ENCODE peak calls at places on chromosomes 3 and 15, in four cellular contexts. M, E, Y and X are unnamed samples.

GRCh38 chr3:107064445-107065060 is 312.7 kb upstream of the CCDC54 start:
- DNase-seq in M (no peak), E (peak), Y (peak), X (peak)

GRCh38 chr3:33777996-33778395 is 20.4 kb upstream of the PDCD6IP start:
- DNase-seq in M (no peak), E (no peak), Y (no peak), X (no peak)

GRCh38 chr3:32675650-32676049 is 9.3 kb upstream of the CNOT10 start:
- DNase-seq in M (no peak), E (no peak), Y (no peak), X (no peak)

GRCh38 chr15:56598991-56599390 is 134.1 kb upstream of the MNS1 start:
- DNase-seq in M (no peak), E (peak), Y (no peak), X (no peak)

GRCh38 chr3:35946121-35946856 is 307.0 kb downstream of the ARPP21 start:
- DNase-seq in M (no peak), E (peak), Y (peak), X (no peak)

GRCh38 chr3:49462222-49462621 is 7.8 kb upstream of the DAG1 start:
- DNase-seq in M (no peak), E (peak), Y (no peak), X (no peak)

GRCh38 chr3:169280010-169280585 is 383.4 kb downstream of the MECOM start:
- DNase-seq in M (no peak), E (no peak), Y (no peak), X (no peak)

GRCh38 chr3:122312826-122313225 is 12.2 kb upstream of the CSTA start:
- DNase-seq in M (no peak), E (no peak), Y (no peak), X (no peak)

GRCh38 chr3:122893282-122893681 is 98.4 kb downstream of the SLC49A4 start:
- DNase-seq in M (no peak), E (peak), Y (no peak), X (no peak)

GRCh38 chr3:178300441-178300959 is 235.7 kb upstream of the KCNMB2 start:
- DNase-seq in M (no peak), E (no peak), Y (no peak), X (no peak)

GRCh38 chr3:179653106-179653776 is 401 bp downstream of the USP13 start:
- DNase-seq in M (peak), E (peak), Y (peak), X (peak)

GRCh38 chr3:126721246-126721645 is 17.2 kb downstream of the CHCHD6 start:
- DNase-seq in M (no peak), E (no peak), Y (no peak), X (no peak)

GRCh38 chr15:88433046-88433685 is 34.0 kb downstream of the MRPL46 start:
- DNase-seq in M (no peak), E (no peak), Y (no peak), X (no peak)

GRCh38 chr15:35545316-35545824 is 595 bp downstream of the DPH6 start:
- DNase-seq in M (peak), E (peak), Y (no peak), X (peak)

GRCh38 chr15:75565062-75565970 is 13.8 kb downstream of the PTPN9 start:
- DNase-seq in M (no peak), E (peak), Y (no peak), X (no peak)

GRCh38 chr15:82128401-82129143 is 82.8 kb upstream of the MEX3B start:
- DNase-seq in M (no peak), E (no peak), Y (peak), X (no peak)

DNA sequence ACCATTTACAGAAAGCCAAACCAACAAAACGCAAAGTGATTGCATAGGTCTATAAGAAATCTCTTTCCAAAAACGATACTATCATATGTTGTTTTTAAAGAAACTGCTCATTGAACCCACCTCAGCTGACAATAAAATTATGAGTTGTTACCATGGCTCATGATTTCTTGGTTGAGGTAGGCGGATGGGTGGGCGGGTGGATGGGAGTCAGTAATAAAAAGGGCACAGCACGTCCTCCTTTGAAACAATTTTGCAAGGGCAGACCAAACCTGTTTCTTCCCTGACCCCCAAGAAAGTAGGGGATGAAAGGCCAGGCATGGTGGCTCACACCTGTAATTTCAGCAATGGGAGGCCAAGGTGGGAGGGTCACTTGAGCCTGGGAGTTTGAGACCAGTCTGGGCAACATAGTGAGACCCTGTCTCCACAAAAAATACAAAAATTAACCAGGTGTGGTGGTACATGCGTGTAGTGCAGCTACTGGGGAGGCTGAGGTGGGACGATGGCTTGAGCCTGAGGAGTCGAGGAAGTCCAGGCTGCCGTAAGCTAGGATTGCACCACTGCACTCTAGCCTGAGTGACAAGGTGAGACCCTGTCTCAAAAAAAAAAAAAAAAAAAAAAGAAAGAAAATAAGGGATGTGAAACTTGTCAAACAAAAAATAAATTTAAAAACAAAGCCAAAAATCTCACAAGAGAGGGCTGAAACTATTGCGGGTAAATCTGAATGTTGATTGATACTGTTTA is 2.1 kb downstream of the ABHD10 start:
- DNase-seq in M (no peak), E (no peak), Y (no peak), X (no peak)
- H3K4me3 ChIP-seq in M (peak), E (no peak), Y (no peak), X (peak)

DNA sequence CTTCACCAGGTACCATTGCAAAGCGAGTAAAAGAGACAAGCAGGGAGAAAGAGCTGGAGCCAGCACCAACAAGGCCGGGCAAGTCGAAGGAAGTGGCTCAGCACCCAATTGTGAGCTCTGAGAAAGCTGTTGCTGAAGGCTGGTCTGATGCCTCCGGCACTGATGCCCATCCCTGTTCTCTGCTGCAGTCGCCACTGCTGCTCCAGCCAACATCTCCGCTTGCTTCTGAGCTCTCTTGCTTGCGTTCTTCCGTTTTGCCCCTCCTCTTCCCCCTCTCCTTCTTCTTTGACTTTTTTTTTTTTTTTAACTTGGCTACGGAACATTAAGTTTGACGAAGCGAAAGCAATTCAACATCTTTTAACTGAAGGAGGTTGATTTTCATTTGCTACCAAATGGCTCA is 442.9 kb downstream of the MCTP2 start:
- DNase-seq in M (no peak), E (no peak), Y (no peak), X (no peak)
- TF ChIP-seq CTCF in M (no peak), E (no peak), Y (no peak), X (no peak)

GRCh38 chr15:74133703-74134386 is 3.5 kb downstream of the ISLR2 start:
- DNase-seq in M (no peak), E (no peak), Y (no peak), X (no peak)
- H3K4me3 ChIP-seq in M (no peak), E (no peak), Y (no peak), X (no peak)

DNA sequence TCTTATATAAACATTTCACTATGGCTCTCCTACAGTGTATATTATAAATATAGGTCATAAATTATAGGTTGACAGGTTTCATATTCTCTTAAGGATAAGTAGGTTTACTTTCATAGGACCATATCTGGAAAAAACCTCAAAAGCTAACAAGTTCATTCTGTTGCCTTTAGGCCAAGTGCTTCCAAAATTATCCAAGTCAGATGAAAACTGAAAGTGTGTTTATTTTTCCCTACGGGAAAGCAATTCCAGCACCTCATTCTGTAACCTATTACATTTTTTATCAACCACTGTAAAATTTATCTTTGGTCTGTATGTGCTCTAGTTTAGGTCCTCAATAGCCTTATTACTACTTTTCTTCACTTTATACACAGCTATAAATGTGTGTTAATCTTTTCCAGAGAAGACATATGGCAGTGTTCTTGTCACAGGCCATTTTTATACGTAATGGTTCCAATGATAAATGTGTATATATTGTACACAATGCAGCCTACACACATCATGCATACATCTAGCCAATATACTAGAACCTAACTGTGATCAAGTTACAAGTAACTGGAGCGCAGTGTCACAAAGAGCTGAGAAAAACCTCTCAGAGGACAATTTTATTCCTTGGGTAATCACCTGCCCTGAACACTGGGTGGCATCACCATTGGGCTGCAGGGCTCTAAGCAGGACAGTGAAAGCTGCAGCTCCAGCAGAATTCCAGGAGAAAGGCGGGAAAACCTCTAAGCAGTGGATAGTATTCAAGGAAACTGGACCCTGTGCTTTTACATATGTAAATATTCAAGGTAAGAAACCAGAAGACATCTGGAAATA is 251.3 kb downstream of the CTNNB1 start:
- DNase-seq in M (no peak), E (no peak), Y (no peak), X (peak)
- TF ChIP-seq CTCF in M (no peak), E (no peak), Y (peak), X (no peak)

GRCh38 chr15:47715856-47716445 is 1.4 kb upstream of the SEMA6D start:
- DNase-seq in M (no peak), E (peak), Y (peak), X (no peak)

GRCh38 chr15:47718474-47719440 is 1.5 kb downstream of the SEMA6D start:
- DNase-seq in M (peak), E (peak), Y (no peak), X (no peak)

GRCh38 chr15:47719730-47720129 is 2.4 kb downstream of the SEMA6D start:
- DNase-seq in M (no peak), E (no peak), Y (no peak), X (no peak)

GRCh38 chr15:47715402-47715801 is 1.9 kb upstream of the SEMA6D start:
- DNase-seq in M (no peak), E (no peak), Y (no peak), X (no peak)

DNA sequence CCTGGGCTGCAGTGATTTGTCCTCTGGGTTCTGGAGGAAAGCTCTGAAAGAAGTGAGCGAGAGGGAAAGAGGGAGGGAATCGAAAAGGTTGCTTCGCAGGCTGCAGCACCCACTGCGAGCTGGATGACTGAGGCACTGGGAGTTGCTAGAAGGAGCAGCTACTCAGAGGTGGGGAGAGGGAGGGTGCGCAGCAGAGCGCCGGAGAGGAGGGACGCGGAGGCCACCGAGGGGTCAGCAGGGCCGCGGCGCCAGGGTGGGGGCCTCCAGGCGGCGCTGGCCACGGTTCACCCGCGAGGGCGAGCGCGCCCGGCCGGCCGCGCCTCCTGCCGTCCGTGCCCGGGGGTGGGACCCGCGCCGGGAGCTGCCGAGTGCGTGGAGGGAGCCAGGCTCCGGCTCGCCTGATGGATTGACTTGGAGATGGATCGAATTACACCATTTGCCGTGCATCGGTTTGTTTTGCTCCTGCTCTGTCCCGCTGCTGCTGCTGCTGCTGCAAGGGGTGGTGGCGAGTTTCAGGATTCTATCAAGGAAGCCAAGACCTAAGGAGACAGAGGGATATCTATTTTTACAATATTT is at the start of gene SEMA6D:
- DNase-seq in M (peak), E (peak), Y (peak), X (peak)
- H3K4me3 ChIP-seq in M (peak), E (peak), Y (peak), X (peak)

GRCh38 chr3:159766563-159767185 is 222.0 kb upstream of the IL12A start:
- DNase-seq in M (no peak), E (peak), Y (no peak), X (no peak)
- TF ChIP-seq CTCF in M (peak), E (peak), Y (peak), X (peak)

DNA sequence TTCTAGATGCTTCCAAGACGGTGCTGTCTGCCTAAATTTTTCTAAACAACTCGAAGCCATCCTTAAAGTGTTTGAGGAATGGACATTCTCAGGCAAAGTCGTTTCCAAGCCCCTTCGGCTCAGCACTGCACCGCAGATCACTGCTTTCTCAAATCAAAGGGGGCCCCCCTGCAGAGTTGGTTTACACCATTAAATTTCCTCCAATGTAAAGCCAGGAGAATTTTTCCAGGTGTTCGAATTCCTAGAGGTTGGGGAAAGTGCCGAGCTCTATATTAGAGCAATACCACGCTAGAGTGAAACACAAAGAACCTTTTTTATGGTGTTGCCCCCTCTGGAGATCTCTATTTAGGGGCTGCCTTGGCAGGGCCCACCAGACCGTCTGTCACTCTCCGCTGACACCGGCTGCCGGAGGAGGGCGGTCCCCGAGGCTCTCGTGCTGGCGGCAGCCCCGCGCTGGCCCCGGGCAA is 277.9 kb upstream of the NR2F2 start:
- DNase-seq in M (no peak), E (no peak), Y (no peak), X (no peak)
- H3K4me3 ChIP-seq in M (peak), E (no peak), Y (peak), X (no peak)

GRCh38 chr3:146164071-146164470 is 3.1 kb upstream of the PLOD2 start:
- DNase-seq in M (no peak), E (peak), Y (no peak), X (no peak)

GRCh38 chr3:146164506-146164905 is 3.5 kb upstream of the PLOD2 start:
- DNase-seq in M (no peak), E (peak), Y (no peak), X (no peak)

GRCh38 chr3:146162561-146162960 is 1.6 kb upstream of the PLOD2 start:
- DNase-seq in M (no peak), E (peak), Y (no peak), X (no peak)

GRCh38 chr3:146164951-146165350 is 4.0 kb upstream of the PLOD2 start:
- DNase-seq in M (no peak), E (peak), Y (no peak), X (no peak)

GRCh38 chr3:146163584-146163983 is 2.6 kb upstream of the PLOD2 start:
- DNase-seq in M (no peak), E (peak), Y (peak), X (no peak)
- TF ChIP-seq CTCF in M (peak), E (peak), Y (peak), X (no peak)

GRCh38 chr3:135896613-135897012 is 68.9 kb upstream of the PPP2R3A start:
- DNase-seq in M (no peak), E (peak), Y (no peak), X (no peak)
- H3K4me3 ChIP-seq in M (no peak), E (no peak), Y (no peak), X (no peak)

GRCh38 chr3:41507336-41508062 is 308.2 kb downstream of the CTNNB1 start:
- DNase-seq in M (no peak), E (peak), Y (no peak), X (no peak)

GRCh38 chr3:41502461-41502860 is 303.2 kb downstream of the CTNNB1 start:
- DNase-seq in M (no peak), E (peak), Y (no peak), X (no peak)

GRCh38 chr3:41503998-41504623 is 304.8 kb downstream of the CTNNB1 start:
- DNase-seq in M (no peak), E (peak), Y (no peak), X (no peak)

DNA sequence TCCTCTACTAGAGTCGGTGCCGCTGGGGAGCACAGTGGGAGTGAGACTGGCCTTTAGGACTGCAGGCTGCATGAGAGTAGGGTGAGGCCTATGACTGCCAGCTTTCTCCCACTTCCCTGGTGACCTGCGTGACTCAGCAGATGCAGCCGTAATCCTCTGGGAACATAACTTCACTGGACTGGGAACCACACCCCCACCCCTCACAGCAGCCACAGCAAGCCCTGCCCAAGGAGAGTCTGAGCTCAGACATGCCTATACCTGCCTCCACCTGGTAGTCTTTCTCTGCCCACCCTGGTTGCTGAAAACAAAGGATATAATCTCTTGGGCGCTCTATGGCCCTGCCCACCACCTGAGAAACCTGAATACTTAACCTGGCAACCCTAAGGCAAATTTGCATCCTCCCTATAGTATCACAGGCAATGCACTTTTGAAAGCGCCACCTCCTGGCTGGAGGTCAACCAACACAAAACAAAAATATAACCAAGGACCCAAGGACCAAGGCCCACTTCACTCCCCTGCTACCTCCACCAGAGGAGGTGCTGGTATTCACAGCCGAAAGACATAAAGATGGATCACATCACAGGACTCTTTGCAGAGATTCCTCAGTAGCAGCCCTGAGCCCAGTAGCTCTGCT is 308.9 kb downstream of the CTNNB1 start:
- DNase-seq in M (no peak), E (peak), Y (no peak), X (no peak)
- TF ChIP-seq CTCF in M (no peak), E (no peak), Y (no peak), X (no peak)